ENCODE peak calls at places on chromosomes 1 and 21, in seven cellular contexts. One of them, this sample, is unnamed.

GRCh38 chr1:12345350-12346217 is 115.8 kb downstream of the VPS13D start:
- DNase-seq in neural progenitor cell: no peak
- DNase-seq in GM23248: no peak
- DNase-seq in GM23338: no peak
- DNase-seq in HCT116: no peak
- DNase-seq in MM.1S: no peak
- DNase-seq in hepatocyte: no peak
- DNase-seq in this sample: no peak

GRCh38 chr1:177164380-177165068 is at the start of gene ASTN1:
- DNase-seq in GM23338: peak; percentile 85
- DNase-seq in neural progenitor cell: peak; percentile 84
- DNase-seq in hepatocyte: no peak
- DNase-seq in GM23248: peak; percentile 25
- DNase-seq in HCT116: no peak
- DNase-seq in MM.1S: no peak
- DNase-seq in this sample: no peak

GRCh38 chr1:164779376-164779775 is 220.4 kb downstream of the PBX1 start:
- DNase-seq in neural progenitor cell: no peak
- DNase-seq in MM.1S: no peak
- DNase-seq in GM23338: no peak
- DNase-seq in GM23248: no peak
- DNase-seq in hepatocyte: no peak
- DNase-seq in HCT116: no peak
- DNase-seq in this sample: no peak

GRCh38 chr1:8154621-8155052 is 128.5 kb upstream of the ERRFI1 start:
- DNase-seq in MM.1S: no peak
- DNase-seq in GM23338: no peak
- DNase-seq in hepatocyte: peak; percentile 77
- DNase-seq in HCT116: peak; percentile 85
- DNase-seq in GM23248: no peak
- DNase-seq in neural progenitor cell: peak; percentile 59
- DNase-seq in this sample: peak; percentile 80

GRCh38 chr1:205458777-205459566 is 3.1 kb upstream of the BLACAT1 start:
- DNase-seq in GM23248: peak; percentile 76
- DNase-seq in neural progenitor cell: peak; percentile 90
- DNase-seq in MM.1S: peak; percentile 66
- DNase-seq in hepatocyte: peak; percentile 83
- DNase-seq in HCT116: no peak
- DNase-seq in GM23338: peak; percentile 85
- DNase-seq in this sample: peak; percentile 75

GRCh38 chr1:51768971-51769601 is 109.4 kb downstream of the NRDC start:
- DNase-seq in neural progenitor cell: peak; percentile 68
- DNase-seq in GM23248: peak; percentile 82
- DNase-seq in HCT116: peak; percentile 38
- DNase-seq in hepatocyte: peak; percentile 73
- DNase-seq in GM23338: peak; percentile 80
- DNase-seq in MM.1S: peak; percentile 72
- DNase-seq in this sample: peak; percentile 69

GRCh38 chr1:41021526-41022308 is at the start of gene SLFNL1:
- DNase-seq in hepatocyte: no peak
- DNase-seq in HCT116: no peak
- DNase-seq in MM.1S: no peak
- DNase-seq in GM23338: peak; percentile 76
- DNase-seq in neural progenitor cell: peak; percentile 32
- DNase-seq in GM23248: no peak
- DNase-seq in this sample: no peak

GRCh38 chr1:51313268-51313852 is 17.0 kb downstream of the TTC39A start:
- DNase-seq in hepatocyte: no peak
- DNase-seq in GM23248: peak; percentile 25
- DNase-seq in HCT116: no peak
- DNase-seq in GM23338: peak; percentile 81
- DNase-seq in MM.1S: no peak
- DNase-seq in neural progenitor cell: peak; percentile 27
- DNase-seq in this sample: peak; percentile 32

GRCh38 chr21:42302292-42302650 is 12.9 kb downstream of the TFF3 start:
- DNase-seq in GM23338: no peak
- DNase-seq in GM23248: no peak
- DNase-seq in MM.1S: no peak
- DNase-seq in neural progenitor cell: peak; percentile 27
- DNase-seq in hepatocyte: no peak
- DNase-seq in HCT116: no peak
- DNase-seq in this sample: no peak

GRCh38 chr1:212610575-212610967 is 2.0 kb downstream of the ATF3 start:
- DNase-seq in neural progenitor cell: no peak
- DNase-seq in MM.1S: no peak
- DNase-seq in HCT116: no peak
- DNase-seq in hepatocyte: no peak
- DNase-seq in GM23248: no peak
- DNase-seq in GM23338: no peak
- DNase-seq in this sample: no peak

GRCh38 chr1:232726048-232726779 is 79.0 kb upstream of the MAP10 start:
- DNase-seq in GM23248: peak; percentile 75
- DNase-seq in HCT116: no peak
- DNase-seq in hepatocyte: no peak
- DNase-seq in neural progenitor cell: no peak
- DNase-seq in GM23338: peak; percentile 53
- DNase-seq in MM.1S: no peak
- DNase-seq in this sample: peak; percentile 95

GRCh38 chr1:3403388-3404179 is 50.9 kb upstream of the ARHGEF16 start:
- DNase-seq in HCT116: no peak
- DNase-seq in hepatocyte: no peak
- DNase-seq in GM23248: no peak
- DNase-seq in MM.1S: no peak
- DNase-seq in GM23338: peak; percentile 74
- DNase-seq in neural progenitor cell: peak; percentile 74
- DNase-seq in this sample: no peak

GRCh38 chr1:147773215-147773715 is 12.9 kb upstream of the GJA5 start:
- DNase-seq in neural progenitor cell: peak; percentile 15
- DNase-seq in GM23248: no peak
- DNase-seq in HCT116: no peak
- DNase-seq in MM.1S: no peak
- DNase-seq in GM23338: peak; percentile 41
- DNase-seq in hepatocyte: no peak
- DNase-seq in this sample: no peak

GRCh38 chr1:147768582-147768981 is 8.2 kb upstream of the GJA5 start:
- DNase-seq in GM23338: no peak
- DNase-seq in neural progenitor cell: no peak
- DNase-seq in HCT116: no peak
- DNase-seq in MM.1S: no peak
- DNase-seq in GM23248: no peak
- DNase-seq in hepatocyte: no peak
- DNase-seq in this sample: no peak

GRCh38 chr1:147769107-147769506 is 8.7 kb upstream of the GJA5 start:
- DNase-seq in GM23248: no peak
- DNase-seq in hepatocyte: no peak
- DNase-seq in neural progenitor cell: no peak
- DNase-seq in MM.1S: no peak
- DNase-seq in GM23338: peak; percentile 17
- DNase-seq in HCT116: no peak
- DNase-seq in this sample: no peak

GRCh38 chr1:147772540-147772939 is 12.1 kb upstream of the GJA5 start:
- DNase-seq in hepatocyte: no peak
- DNase-seq in GM23338: no peak
- DNase-seq in HCT116: no peak
- DNase-seq in MM.1S: no peak
- DNase-seq in GM23248: no peak
- DNase-seq in neural progenitor cell: no peak
- DNase-seq in this sample: no peak

DNA sequence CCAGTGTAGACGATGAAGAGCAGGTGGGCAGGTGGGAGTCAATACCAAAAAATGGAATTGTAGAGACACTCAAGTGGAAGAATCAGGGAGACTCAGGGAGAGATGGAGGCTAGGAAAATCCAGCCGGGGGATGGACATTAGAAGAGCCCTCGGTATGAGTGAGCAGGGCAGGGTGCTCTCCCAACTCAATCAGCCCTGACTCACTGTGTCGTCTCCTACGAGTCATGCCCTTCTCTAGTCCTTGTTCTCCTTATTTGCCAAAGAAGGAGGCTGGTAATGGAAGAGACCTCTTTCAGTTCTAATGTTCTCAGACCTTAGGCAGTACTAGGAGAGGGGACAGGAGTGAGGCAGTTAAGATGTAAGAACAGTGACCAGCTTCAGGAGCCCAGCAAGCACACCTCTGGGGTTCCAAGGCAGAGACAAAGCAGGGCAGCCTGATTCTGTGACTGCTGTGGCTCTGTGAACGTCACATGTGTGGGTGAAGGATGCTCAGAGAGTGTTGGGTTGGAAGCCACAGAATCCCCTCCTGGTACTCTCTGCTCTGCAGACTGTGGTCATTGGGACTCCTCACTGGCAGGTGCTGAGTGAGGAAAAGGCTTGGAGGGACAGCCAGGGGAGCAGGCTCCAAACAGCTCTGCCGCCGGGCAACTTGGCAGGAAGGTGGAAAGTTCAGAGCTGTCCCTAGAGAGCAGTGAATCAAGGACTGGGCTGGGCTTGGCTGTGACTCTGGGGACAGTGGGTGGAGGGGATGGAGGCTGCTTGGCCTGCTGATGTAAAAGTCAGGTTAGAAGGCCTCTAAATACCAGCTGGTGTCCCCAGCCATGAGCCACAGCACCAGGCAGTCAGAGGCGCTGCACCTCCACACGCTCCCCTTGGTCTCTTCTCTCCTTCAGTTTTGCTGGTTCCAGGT is 11.1 kb upstream of the GJA5 start:
- DNase-seq in HCT116: no peak
- DNase-seq in neural progenitor cell: no peak
- DNase-seq in hepatocyte: no peak
- DNase-seq in GM23338: no peak
- DNase-seq in GM23248: peak; percentile 77
- DNase-seq in MM.1S: no peak
- DNase-seq in this sample: peak; percentile 72
- TF ChIP-seq EZH2phosphoT487 in HCT116: no peak
- TF ChIP-seq EZH2phosphoT487 in neural progenitor cell: no peak
- TF ChIP-seq EZH2phosphoT487 in hepatocyte: no peak
- TF ChIP-seq EZH2phosphoT487 in GM23338: no peak
- TF ChIP-seq EZH2phosphoT487 in GM23248: no peak
- TF ChIP-seq EZH2phosphoT487 in MM.1S: no peak
- TF ChIP-seq EZH2phosphoT487 in this sample: no peak

DNA sequence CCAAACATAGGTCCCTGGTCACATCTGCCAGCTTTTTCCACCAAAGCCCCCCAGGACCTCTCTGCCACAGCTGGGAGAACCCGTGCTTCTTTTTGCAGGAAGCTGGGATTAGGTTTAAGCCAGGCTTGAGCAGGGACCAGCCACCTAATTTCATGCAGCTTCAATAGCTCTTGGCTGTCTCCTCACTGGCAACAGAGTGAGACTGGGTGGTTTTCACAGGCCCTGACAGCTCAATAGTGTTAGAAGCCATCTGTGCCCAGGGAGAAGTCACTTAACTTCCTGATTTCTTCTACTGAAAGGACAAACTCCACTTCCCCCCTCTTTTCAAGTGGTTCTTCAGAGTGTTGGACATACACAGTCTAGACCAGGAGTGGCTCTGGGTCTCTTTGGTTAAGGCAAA is 20.4 kb upstream of the SRSF4 start:
- DNase-seq in GM23338: no peak
- DNase-seq in hepatocyte: no peak
- DNase-seq in HCT116: no peak
- DNase-seq in GM23248: peak; percentile 7
- DNase-seq in MM.1S: no peak
- DNase-seq in neural progenitor cell: no peak
- DNase-seq in this sample: no peak
- H2AFZ ChIP-seq in GM23338: no peak overlapping the region
- H2AFZ ChIP-seq in hepatocyte: peak overlapping the region; percentile 25
- H2AFZ ChIP-seq in HCT116: no peak overlapping the region
- H2AFZ ChIP-seq in GM23248: peak overlapping the region; percentile 63
- H2AFZ ChIP-seq in MM.1S: no peak overlapping the region
- H2AFZ ChIP-seq in neural progenitor cell: no peak overlapping the region
- H2AFZ ChIP-seq in this sample: no peak overlapping the region

GRCh38 chr1:107142370-107142668 is 1.5 kb downstream of the NTNG1 start:
- DNase-seq in MM.1S: no peak
- DNase-seq in GM23248: no peak
- DNase-seq in hepatocyte: no peak
- DNase-seq in neural progenitor cell: no peak
- DNase-seq in GM23338: no peak
- DNase-seq in HCT116: no peak
- DNase-seq in this sample: no peak

GRCh38 chr1:107139833-107140702 is 771 bp upstream of the NTNG1 start:
- DNase-seq in GM23248: peak; percentile 87
- DNase-seq in HCT116: no peak
- DNase-seq in hepatocyte: peak; percentile 68
- DNase-seq in GM23338: peak; percentile 86
- DNase-seq in MM.1S: no peak
- DNase-seq in neural progenitor cell: peak; percentile 69
- DNase-seq in this sample: peak; percentile 72

GRCh38 chr1:107138767-107139445 is 1.9 kb upstream of the NTNG1 start:
- DNase-seq in HCT116: no peak
- DNase-seq in hepatocyte: no peak
- DNase-seq in GM23338: peak; percentile 11
- DNase-seq in MM.1S: no peak
- DNase-seq in GM23248: peak; percentile 72
- DNase-seq in neural progenitor cell: no peak
- DNase-seq in this sample: peak; percentile 85

GRCh38 chr1:107140703-107141490 is at the start of gene NTNG1:
- DNase-seq in hepatocyte: peak; percentile 28
- DNase-seq in GM23248: peak; percentile 66
- DNase-seq in GM23338: peak; percentile 69
- DNase-seq in neural progenitor cell: peak; percentile 57
- DNase-seq in MM.1S: peak; percentile 23
- DNase-seq in HCT116: no peak
- DNase-seq in this sample: peak; percentile 64

GRCh38 chr1:107141491-107142369 is 891 bp downstream of the NTNG1 start:
- DNase-seq in neural progenitor cell: peak; percentile 61
- DNase-seq in GM23338: peak; percentile 73
- DNase-seq in MM.1S: peak; percentile 19
- DNase-seq in GM23248: peak; percentile 81
- DNase-seq in HCT116: peak; percentile 16
- DNase-seq in hepatocyte: peak; percentile 73
- DNase-seq in this sample: peak; percentile 82
- TF ChIP-seq EZH2 in neural progenitor cell: no peak
- TF ChIP-seq EZH2 in GM23338: no peak
- TF ChIP-seq EZH2 in MM.1S: no peak
- TF ChIP-seq EZH2 in GM23248: no peak
- TF ChIP-seq EZH2 in HCT116: no peak
- TF ChIP-seq EZH2 in hepatocyte: no peak
- TF ChIP-seq EZH2 in this sample: no peak

GRCh38 chr1:209323743-209324142 is 259.8 kb upstream of the CAMK1G start:
- DNase-seq in GM23248: peak; percentile 11
- DNase-seq in GM23338: no peak
- DNase-seq in neural progenitor cell: no peak
- DNase-seq in HCT116: no peak
- DNase-seq in MM.1S: no peak
- DNase-seq in hepatocyte: no peak
- DNase-seq in this sample: peak; percentile 80

GRCh38 chr1:209319057-209319432 is 264.5 kb upstream of the CAMK1G start:
- DNase-seq in MM.1S: no peak
- DNase-seq in GM23248: no peak
- DNase-seq in neural progenitor cell: no peak
- DNase-seq in GM23338: no peak
- DNase-seq in hepatocyte: no peak
- DNase-seq in HCT116: no peak
- DNase-seq in this sample: peak; percentile 64

GRCh38 chr1:209319549-209319948 is 264.0 kb upstream of the CAMK1G start:
- DNase-seq in HCT116: no peak
- DNase-seq in hepatocyte: no peak
- DNase-seq in neural progenitor cell: no peak
- DNase-seq in GM23248: peak; percentile 38
- DNase-seq in MM.1S: no peak
- DNase-seq in GM23338: no peak
- DNase-seq in this sample: peak; percentile 85

GRCh38 chr1:209316929-209317328 is 266.6 kb upstream of the CAMK1G start:
- DNase-seq in GM23248: no peak
- DNase-seq in GM23338: no peak
- DNase-seq in neural progenitor cell: no peak
- DNase-seq in HCT116: no peak
- DNase-seq in MM.1S: peak; percentile 2
- DNase-seq in hepatocyte: no peak
- DNase-seq in this sample: no peak

GRCh38 chr1:209318302-209319056 is 265.0 kb upstream of the CAMK1G start:
- DNase-seq in hepatocyte: no peak
- DNase-seq in MM.1S: no peak
- DNase-seq in neural progenitor cell: no peak
- DNase-seq in GM23338: no peak
- DNase-seq in HCT116: no peak
- DNase-seq in GM23248: peak; percentile 52
- DNase-seq in this sample: peak; percentile 97
- TF ChIP-seq EZH2phosphoT487 in hepatocyte: no peak
- TF ChIP-seq EZH2phosphoT487 in MM.1S: no peak
- TF ChIP-seq EZH2phosphoT487 in neural progenitor cell: no peak
- TF ChIP-seq EZH2phosphoT487 in GM23338: no peak
- TF ChIP-seq EZH2phosphoT487 in HCT116: no peak
- TF ChIP-seq EZH2phosphoT487 in GM23248: no peak
- TF ChIP-seq EZH2phosphoT487 in this sample: no peak

This sample was measured in PC-3.